ENCODE peak calls at places on chromosomes 11 and 22, in six cellular contexts. B is GM13976, W is fibroblast of pulmonary artery, X is right atrium auricular region, J is foreskin fibroblast, A is WERI-Rb-1. T is an unnamed sample.

GRCh38 chr11:2576536-2576935 is 123.3 kb downstream of the KCNQ1OT1 start:
- DNase-seq in B (no peak), W (no peak), X (no peak), J (no peak), A (peak), T (no peak)

GRCh38 chr11:9757809-9758675 is 94.2 kb downstream of the SWAP70 start:
- DNase-seq in B (peak), W (peak), X (peak), J (peak), A (peak), T (peak)

GRCh38 chr11:79481795-79482194 is 41.0 kb upstream of the TENM4 start:
- DNase-seq in B (no peak), W (no peak), X (no peak), J (no peak), A (no peak), T (no peak)

GRCh38 chr11:1920128-1920908 is 815 bp downstream of the TNNT3 start:
- DNase-seq in B (no peak), W (no peak), X (no peak), J (no peak), A (no peak), T (peak)

GRCh38 chr11:1881442-1882264 is 10.0 kb downstream of the PRR33 start:
- DNase-seq in B (peak), W (no peak), X (no peak), J (peak), A (no peak), T (peak)

GRCh38 chr22:19779685-19780268 is 19.2 kb downstream of the TBX1 start:
- DNase-seq in B (no peak), W (no peak), X (no peak), J (peak), A (peak), T (no peak)

GRCh38 chr22:26821854-26822253 is 164.5 kb downstream of the MIAT start:
- DNase-seq in B (no peak), W (no peak), X (no peak), J (no peak), A (no peak), T (no peak)

GRCh38 chr22:29385748-29386147 is 2.6 kb downstream of the AP1B1 start:
- DNase-seq in B (peak), W (no peak), X (no peak), J (no peak), A (no peak), T (no peak)

GRCh38 chr11:119111361-119111925 is 4.3 kb downstream of the C2CD2L start:
- DNase-seq in B (no peak), W (no peak), X (no peak), J (no peak), A (no peak), T (no peak)

DNA sequence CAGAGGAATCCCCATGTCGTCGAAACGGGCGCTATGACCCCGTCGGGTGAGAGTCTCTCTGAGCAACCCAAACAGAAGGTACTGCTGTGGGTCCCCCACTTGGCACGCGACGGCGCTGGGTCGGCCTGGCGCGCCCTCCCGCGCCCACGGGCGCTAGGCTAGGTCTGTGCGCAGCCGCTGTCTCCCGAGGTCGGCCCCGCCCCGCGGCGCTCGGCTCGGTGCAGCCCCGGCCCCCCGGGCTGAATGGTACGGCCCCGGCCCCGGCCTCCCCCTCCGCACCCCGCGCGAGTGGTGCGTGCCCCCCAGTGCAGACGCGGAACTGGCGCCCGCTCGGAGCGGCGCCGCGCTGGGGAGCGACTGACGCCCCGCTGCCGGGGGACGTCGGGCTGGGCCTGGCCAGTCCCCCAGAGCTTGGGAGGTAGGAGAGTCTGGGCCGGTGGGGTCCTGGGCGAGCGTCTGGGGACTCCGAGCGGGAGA is at the start of gene MADD:
- DNase-seq in B (peak), W (peak), X (peak), J (peak), A (peak), T (peak)
- TF ChIP-seq CTCF in B (no peak), W (no peak), X (no peak), J (no peak), A (no peak), T (no peak)

GRCh38 chr11:81705283-81705682 is 1028.4 kb downstream of the FAM181B start:
- DNase-seq in B (no peak), W (no peak), X (no peak), J (no peak), A (no peak), T (no peak)

DNA sequence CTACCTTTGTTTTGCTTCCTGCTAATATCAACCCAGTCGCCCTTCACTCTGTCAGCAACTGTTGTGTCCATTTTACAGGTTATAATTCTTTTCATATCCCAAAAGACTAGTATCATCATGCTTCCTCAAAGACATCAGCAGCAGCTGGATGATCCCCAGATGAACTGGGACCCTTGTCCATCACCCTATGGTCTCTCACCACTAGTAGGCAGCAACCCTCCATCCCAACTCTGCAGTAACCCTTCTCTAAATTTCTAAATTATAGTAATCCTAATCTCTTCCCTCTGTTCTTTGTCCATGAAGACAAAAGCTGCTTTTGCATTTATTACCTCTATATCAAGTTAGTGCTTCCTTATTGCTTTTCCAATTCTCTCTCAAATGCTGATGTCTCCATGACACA is 1025.8 kb downstream of the FAM181B start:
- DNase-seq in B (no peak), W (no peak), X (no peak), J (no peak), A (no peak), T (no peak)
- TF ChIP-seq CTCF in B (peak), W (no peak), X (no peak), J (no peak), A (peak), T (peak)

GRCh38 chr11:30333405-30333804 is 10.5 kb downstream of the ARL14EP start:
- DNase-seq in B (no peak), W (peak), X (no peak), J (peak), A (no peak), T (peak)
- TF ChIP-seq CTCF in B (peak), W (peak), X (peak), J (peak), A (peak), T (peak)

GRCh38 chr11:124798991-124799383 is 1.2 kb downstream of the MSANTD2 start:
- DNase-seq in B (peak), W (peak), X (no peak), J (peak), A (no peak), T (no peak)

GRCh38 chr11:124788521-124788920 is 11.7 kb downstream of the MSANTD2 start:
- DNase-seq in B (no peak), W (no peak), X (no peak), J (peak), A (no peak), T (no peak)

GRCh38 chr11:124791626-124792341 is 8.4 kb downstream of the MSANTD2 start:
- DNase-seq in B (peak), W (no peak), X (no peak), J (peak), A (no peak), T (no peak)

GRCh38 chr11:124796312-124796711 is 3.9 kb downstream of the MSANTD2 start:
- DNase-seq in B (no peak), W (no peak), X (no peak), J (no peak), A (no peak), T (no peak)

GRCh38 chr11:124793466-124794278 is 6.5 kb downstream of the MSANTD2 start:
- DNase-seq in B (peak), W (peak), X (no peak), J (peak), A (peak), T (peak)
- TF ChIP-seq CTCF in B (peak), W (peak), X (peak), J (peak), A (peak), T (peak)

DNA sequence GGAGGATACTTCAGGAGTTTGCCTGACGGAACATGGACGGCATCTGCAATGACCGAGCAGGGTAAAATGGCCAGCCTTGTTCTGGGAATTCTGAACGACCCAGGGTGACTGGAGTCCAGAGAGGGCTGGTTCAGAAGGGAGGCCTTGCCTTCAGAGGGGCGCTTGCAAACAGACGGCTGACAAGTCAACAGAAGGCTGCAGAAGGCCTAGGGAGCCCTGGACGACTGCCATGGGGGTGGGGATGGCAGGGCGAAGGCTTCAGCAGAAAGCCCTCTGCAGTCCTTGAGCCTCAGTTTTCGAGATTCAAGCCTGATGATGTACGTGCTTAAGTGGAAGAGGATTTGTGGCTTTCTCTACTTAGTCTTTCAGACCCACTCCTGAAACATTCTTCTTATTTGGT is 117.2 kb upstream of the TBCEL start:
- DNase-seq in B (no peak), W (no peak), X (no peak), J (no peak), A (peak), T (no peak)
- TF ChIP-seq CTCF in B (no peak), W (no peak), X (no peak), J (no peak), A (no peak), T (no peak)

DNA sequence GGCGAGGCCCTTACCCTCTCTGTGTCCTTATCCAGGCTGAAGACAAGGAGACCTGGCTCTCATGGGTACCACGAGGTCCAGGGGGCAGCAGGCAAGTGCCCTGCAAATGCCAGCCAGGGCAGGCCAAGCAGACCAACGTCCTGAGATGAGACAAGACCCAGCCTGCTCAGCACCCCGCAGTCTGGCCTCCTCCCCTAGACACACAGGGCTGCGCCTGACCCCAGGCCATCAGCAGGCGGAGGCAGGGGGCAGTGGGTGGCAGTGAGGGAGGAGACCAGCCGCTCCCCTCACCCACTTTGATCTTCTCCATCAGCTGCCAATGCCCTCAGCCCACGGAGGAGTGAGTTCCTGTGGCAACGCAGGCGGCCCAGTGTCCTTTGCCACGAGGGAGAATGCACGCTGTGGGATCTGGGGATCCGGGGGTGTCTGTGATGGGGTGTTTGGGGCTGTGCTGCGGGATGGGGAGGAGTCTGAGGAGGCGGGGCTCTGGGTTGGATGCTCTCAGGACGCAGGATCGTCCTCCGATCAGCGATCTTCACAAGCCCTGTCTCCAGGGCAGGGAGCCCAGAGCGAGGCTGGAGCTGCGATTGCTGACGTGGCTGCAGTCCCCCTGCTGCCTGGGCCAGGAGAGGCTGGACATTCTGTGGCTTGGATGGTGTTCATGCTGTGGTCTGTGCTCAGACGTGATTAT is 30.5 kb upstream of the PPARA start:
- DNase-seq in B (no peak), W (peak), X (no peak), J (peak), A (no peak), T (no peak)
- TF ChIP-seq CTCF in B (no peak), W (no peak), X (no peak), J (peak), A (no peak), T (no peak)

GRCh38 chr11:26134053-26134452 is 197.9 kb upstream of the ANO3 start:
- DNase-seq in B (no peak), W (no peak), X (no peak), J (no peak), A (no peak), T (no peak)

GRCh38 chr11:26137651-26138050 is 194.3 kb upstream of the ANO3 start:
- DNase-seq in B (no peak), W (peak), X (no peak), J (peak), A (no peak), T (no peak)

GRCh38 chr11:26134481-26135355 is 197.2 kb upstream of the ANO3 start:
- DNase-seq in B (no peak), W (peak), X (no peak), J (peak), A (peak), T (peak)
- TF ChIP-seq CTCF in B (peak), W (peak), X (no peak), J (peak), A (peak), T (peak)

GRCh38 chr11:30147293-30147692 is 83.5 kb upstream of the FSHB start:
- DNase-seq in B (no peak), W (no peak), X (no peak), J (no peak), A (peak), T (no peak)
- TF ChIP-seq CTCF in B (no peak), W (no peak), X (no peak), J (no peak), A (no peak), T (no peak)

DNA sequence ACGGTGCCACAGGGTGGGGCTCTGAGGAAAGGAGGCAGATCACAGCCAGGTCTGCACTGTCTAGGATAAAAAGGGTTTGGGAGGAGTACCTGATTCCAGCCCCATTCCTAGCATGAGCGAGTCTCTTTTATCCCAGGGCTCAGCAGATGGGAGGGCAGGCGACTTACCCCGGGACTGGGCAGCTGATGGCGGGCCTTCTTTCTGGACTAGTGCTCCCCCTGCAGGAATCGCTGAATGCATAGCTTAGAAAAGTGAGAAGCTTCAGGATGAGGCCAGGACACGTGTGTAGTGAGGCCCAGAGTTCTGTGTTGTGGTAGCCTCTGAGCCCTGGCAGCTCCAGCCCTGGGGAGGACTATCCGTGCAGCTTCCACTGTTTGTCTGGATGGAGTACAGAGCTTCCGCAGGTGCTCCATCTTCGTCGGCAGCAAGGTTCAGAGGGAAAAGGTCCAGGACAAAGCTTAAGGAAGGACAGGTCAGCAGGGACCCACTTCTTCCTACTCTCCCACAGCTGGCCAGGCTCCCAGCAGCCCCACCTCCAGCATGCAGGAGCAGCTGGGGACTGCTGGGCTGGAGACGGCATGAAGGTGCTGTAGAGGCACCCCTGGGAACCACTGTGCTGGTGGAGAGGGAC is 30.4 kb downstream of the COMMD9 start:
- DNase-seq in B (peak), W (peak), X (peak), J (peak), A (peak), T (peak)
- TF ChIP-seq CTCF in B (peak), W (peak), X (no peak), J (peak), A (peak), T (peak)

GRCh38 chr11:100008440-100008839 is 678.6 kb upstream of the ARHGAP42 start:
- DNase-seq in B (no peak), W (no peak), X (no peak), J (no peak), A (no peak), T (peak)

GRCh38 chr11:100009728-100010127 is 677.4 kb upstream of the ARHGAP42 start:
- DNase-seq in B (no peak), W (no peak), X (no peak), J (no peak), A (no peak), T (no peak)

GRCh38 chr11:100004541-100004940 is 682.5 kb upstream of the ARHGAP42 start:
- DNase-seq in B (no peak), W (peak), X (no peak), J (no peak), A (no peak), T (no peak)

GRCh38 chr11:100010393-100010792 is 676.7 kb upstream of the ARHGAP42 start:
- DNase-seq in B (no peak), W (no peak), X (no peak), J (no peak), A (no peak), T (no peak)
- TF ChIP-seq CTCF in B (no peak), W (no peak), X (no peak), J (no peak), A (no peak), T (no peak)